ENCODE peak calls at places on chromosomes 6 and 20, in six cellular contexts. M is H1, I is K562, P is endothelial cell of umbilical vein, J is Panc1, W is breast epithelium. Q is an unnamed sample.
A peak's percentile ranks its signal among the peaks of the same experiment; 100 is the strongest.

GRCh38 chr20:5160882-5161281 is 34.1 kb downstream of the CDS2 start:
- DNase-seq in W (no peak), I (no peak), J (no peak), M (no peak), P (no peak), Q (no peak)

GRCh38 chr6:114020223-114020622 is 49.3 kb upstream of the HDAC2 start:
- DNase-seq in W (no peak), I (no peak), J (no peak), P (no peak), M (no peak), Q (no peak)

GRCh38 chr20:3374296-3374695 is 33.2 kb downstream of the DNAAF9 start:
- DNase-seq in I (no peak), M (no peak), P (peak; percentile 85), J (no peak), W (no peak), Q (no peak)

GRCh38 chr20:31579245-31579644 is 25.8 kb upstream of the ID1 start:
- DNase-seq in M (no peak), P (no peak), W (no peak), J (no peak), I (no peak), Q (no peak)

GRCh38 chr6:105991561-105992314 is 94.4 kb upstream of the PRDM1 start:
- DNase-seq in M (no peak), J (no peak), I (peak; percentile 27), W (no peak), P (peak; percentile 9), Q (peak; percentile 49)

GRCh38 chr6:151209071-151209831 is 30.5 kb upstream of the AKAP12 start:
- DNase-seq in M (no peak), P (peak; percentile 14), I (no peak), W (no peak), J (no peak), Q (no peak)

GRCh38 chr6:5205877-5206840 is 54.6 kb downstream of the LYRM4 start:
- DNase-seq in M (no peak), J (no peak), P (peak; percentile 74), I (peak; percentile 38), W (peak; percentile 26), Q (no peak)

GRCh38 chr6:126041516-126042447 is 55.4 kb downstream of the TRMT11 start:
- DNase-seq in P (peak; percentile 39), W (no peak), M (no peak), I (no peak), J (no peak), Q (no peak)

GRCh38 chr20:39264506-39265172 is 302.5 kb downstream of the DHX35 start:
- DNase-seq in J (peak; percentile 52), M (peak; percentile 39), P (peak; percentile 72), W (peak; percentile 32), I (peak; percentile 66), Q (no peak)

GRCh38 chr6:39225543-39225942 is 3.7 kb downstream of the KCNK5 start:
- DNase-seq in I (peak; percentile 93), P (no peak), M (no peak), W (no peak), J (no peak), Q (peak; percentile 76)

GRCh38 chr6:52399511-52400315 is 20.4 kb upstream of the EFHC1 start:
- DNase-seq in J (no peak), W (no peak), I (peak; percentile 69), P (peak; percentile 59), M (no peak), Q (no peak)

GRCh38 chr20:33578510-33578909 is 83.6 kb upstream of the C20orf144 start:
- DNase-seq in J (no peak), I (no peak), P (no peak), W (no peak), M (no peak), Q (no peak)

GRCh38 chr20:63149531-63150207 is 66.3 kb downstream of the YTHDF1 start:
- DNase-seq in J (no peak), I (no peak), M (no peak), W (no peak), P (no peak), Q (no peak)

GRCh38 chr20:16580596-16580995 is 7.3 kb upstream of the KIF16B start:
- DNase-seq in W (no peak), M (no peak), J (no peak), I (no peak), P (no peak), Q (no peak)

GRCh38 chr6:153103256-153103655 is 27.8 kb downstream of the RGS17 start:
- DNase-seq in W (no peak), I (no peak), M (no peak), J (no peak), P (no peak), Q (no peak)

GRCh38 chr20:58515240-58516212 is at the start of gene APCDD1L:
- DNase-seq in M (peak; percentile 25), J (no peak), W (no peak), I (peak; percentile 16), P (no peak), Q (no peak)

GRCh38 chr6:48474764-48475674 is 364.0 kb upstream of the PTCHD4 start:
- DNase-seq in M (no peak), P (no peak), I (no peak), J (no peak), W (no peak), Q (no peak)

GRCh38 chr6:118551063-118551672 is 3.1 kb downstream of the PLN start:
- DNase-seq in P (peak; percentile 79), J (peak; percentile 30), I (peak; percentile 59), M (no peak), W (no peak), Q (no peak)

GRCh38 chr20:25246182-25246943 is 1.5 kb upstream of the PYGB start:
- DNase-seq in I (no peak), W (peak; percentile 16), M (no peak), J (no peak), P (no peak), Q (no peak)

GRCh38 chr20:23125625-23126191 is 39.6 kb upstream of the CD93 start:
- DNase-seq in P (no peak), J (no peak), M (no peak), I (peak; percentile 35), W (no peak), Q (no peak)

GRCh38 chr6:107318100-107318736 is 141.1 kb downstream of the PDSS2 start:
- DNase-seq in M (peak; percentile 27), J (peak; percentile 42), P (peak; percentile 69), I (peak; percentile 74), W (no peak), Q (no peak)

GRCh38 chr20:43963872-43964791 is 49.5 kb downstream of the TOX2 start:
- DNase-seq in J (no peak), P (no peak), W (no peak), M (no peak), I (no peak), Q (peak; percentile 42)

DNA sequence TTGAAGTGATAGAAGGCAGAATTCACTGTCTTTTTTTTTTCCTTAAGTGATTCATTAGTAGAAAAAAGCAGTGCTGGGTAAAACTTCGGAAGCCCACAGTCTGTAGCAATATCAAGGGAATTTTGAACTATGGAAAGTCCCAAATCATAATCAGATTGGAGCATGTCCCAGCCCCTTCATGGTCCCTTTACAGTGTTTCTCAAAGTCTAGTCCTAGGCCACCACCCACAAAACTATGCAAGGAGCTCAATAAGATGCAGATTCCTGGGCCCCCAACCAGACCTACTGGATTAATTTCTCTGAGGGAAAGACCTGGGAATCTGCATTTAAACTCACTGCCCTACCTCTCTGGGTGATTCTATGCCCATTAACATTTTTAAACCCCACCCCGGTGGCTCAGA is 22.5 kb downstream of the NEDD9 start:
- DNase-seq in W (no peak), P (peak; percentile 70), M (no peak), J (no peak), I (no peak), Q (no peak)
- H3K4me3 ChIP-seq in W (no peak overlapping the region), P (no peak overlapping the region), M (no peak overlapping the region), J (no peak overlapping the region), I (no peak overlapping the region), Q (no peak overlapping the region)

GRCh38 chr6:53793318-53793975 is 1.4 kb upstream of the LRRC1 start:
- DNase-seq in W (peak; percentile 31), P (peak; percentile 64), J (peak; percentile 13), M (no peak), I (no peak), Q (peak; percentile 65)
- TF ChIP-seq POLR2AphosphoS5 in W (no peak), P (no peak), J (no peak), M (no peak), I (no peak), Q (peak; percentile 42)

GRCh38 chr20:47453167-47453782 is 48.4 kb upstream of the NCOA3 start:
- DNase-seq in I (no peak), W (no peak), J (peak; percentile 68), M (no peak), P (peak; percentile 39), Q (no peak)

GRCh38 chr20:47456952-47457724 is 44.5 kb upstream of the NCOA3 start:
- DNase-seq in W (no peak), P (no peak), I (peak; percentile 20), J (no peak), M (no peak), Q (no peak)

GRCh38 chr20:47454298-47455132 is 47.2 kb upstream of the NCOA3 start:
- DNase-seq in W (no peak), J (no peak), P (no peak), I (no peak), M (no peak), Q (peak; percentile 42)

GRCh38 chr20:47456041-47456537 is 45.6 kb upstream of the NCOA3 start:
- DNase-seq in P (no peak), I (no peak), J (no peak), W (no peak), M (no peak), Q (no peak)

GRCh38 chr20:47455133-47456040 is 46.3 kb upstream of the NCOA3 start:
- DNase-seq in J (no peak), M (no peak), W (no peak), I (no peak), P (no peak), Q (peak; percentile 55)
- H3K4me1 ChIP-seq in J (peaks cover 17% of the 10 kb centered on the region), M (no peaks in the 10 kb centered on the region), W (no peaks in the 10 kb centered on the region), I (peaks cover 7% of the 10 kb centered on the region), P (no peaks in the 10 kb centered on the region), Q (peaks cover 6% of the 10 kb centered on the region)

DNA sequence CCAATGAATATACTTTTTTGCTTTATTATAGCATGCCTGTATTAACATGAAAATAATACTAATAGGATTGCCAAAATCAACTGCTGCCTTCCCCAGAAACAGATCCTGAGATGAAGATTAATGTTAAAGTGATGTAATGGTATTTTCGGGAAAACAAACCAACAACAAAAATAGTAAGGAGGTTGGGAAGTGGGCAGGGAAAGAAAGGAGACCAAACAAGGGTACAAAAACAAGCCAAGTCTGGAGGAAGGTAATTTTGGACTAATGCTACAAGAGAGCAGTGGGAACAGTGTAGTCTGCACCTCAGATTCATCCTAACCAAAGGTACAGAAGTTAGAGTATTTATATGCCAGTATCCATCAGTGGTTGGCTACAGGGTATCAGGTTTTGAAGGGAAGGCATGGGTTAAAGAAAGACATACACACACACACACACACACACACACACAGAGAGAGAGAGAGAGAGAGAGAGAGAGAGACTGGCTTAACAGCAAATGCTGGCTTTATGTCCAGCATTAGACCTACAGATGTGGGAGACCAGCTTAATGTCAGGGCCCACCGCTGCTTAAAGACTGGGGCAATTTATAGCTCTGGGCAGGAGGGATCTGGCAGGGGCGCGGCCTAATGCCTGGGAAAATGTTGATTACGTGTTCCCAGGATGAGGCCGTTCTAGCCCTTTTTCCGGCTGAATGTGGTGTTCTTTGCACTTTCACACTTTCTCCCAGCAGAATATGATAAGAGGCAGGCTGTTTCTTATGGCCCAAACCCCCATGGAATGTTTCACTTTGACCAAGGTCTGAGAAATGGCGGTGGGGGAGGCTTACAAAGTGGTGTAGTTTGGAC is 3.8 kb upstream of the SLC17A1 start:
- DNase-seq in I (no peak), M (no peak), P (peak; percentile 90), J (no peak), W (no peak), Q (no peak)
- H3K4me3 ChIP-seq in I (no peak overlapping the region), M (no peak overlapping the region), P (no peak overlapping the region), J (no peak overlapping the region), W (no peak overlapping the region), Q (no peak overlapping the region)

GRCh38 chr20:10670521-10671220 is 3.1 kb downstream of the JAG1 start:
- DNase-seq in I (no peak), P (peak; percentile 63), J (no peak), W (no peak), M (no peak), Q (no peak)
- TF ChIP-seq POLR2AphosphoS5 in I (no peak), P (no peak), J (no peak), W (peak; percentile 17), M (no peak), Q (no peak)